ENCODE peak calls at places on chromosomes 16 and 17, in six cellular contexts. F is GM12878, S is sigmoid colon, Z is uterus, T is adrenal gland, O is body of pancreas. H is an unnamed sample. For H3K4me1, the result is how much of the 10 kb centered on the place peaks cover.

GRCh38 chr17:27873746-27874145 is 19.4 kb downstream of the LYRM9 start:
- DNase-seq in O (no peak), F (no peak), T (no peak), S (no peak), Z (no peak), H (peak)

GRCh38 chr17:64128787-64129514 is 993 bp downstream of the ERN1 start:
- DNase-seq in O (peak), F (no peak), T (peak), S (peak), Z (no peak), H (peak)

GRCh38 chr17:55157165-55157564 is 107.6 kb upstream of the HLF start:
- DNase-seq in Z (no peak), F (no peak), T (no peak), S (no peak), O (no peak), H (no peak)

GRCh38 chr17:29176500-29177351 is 3.5 kb downstream of the MYO18A start:
- DNase-seq in T (peak), O (peak), S (peak), Z (peak), F (no peak), H (no peak)

GRCh38 chr16:53822936-53823529 is 119.1 kb downstream of the FTO start:
- DNase-seq in Z (no peak), O (no peak), F (peak), T (no peak), S (no peak), H (no peak)

GRCh38 chr16:54493076-54493475 is 206.5 kb upstream of the IRX3 start:
- DNase-seq in T (no peak), O (no peak), F (no peak), S (no peak), Z (no peak), H (no peak)

GRCh38 chr17:10775740-10776333 is 28.1 kb downstream of the TMEM238L start:
- DNase-seq in Z (no peak), O (no peak), F (no peak), T (no peak), S (no peak), H (no peak)

GRCh38 chr17:78677303-78678219 is 100.4 kb upstream of the DNAH17 start:
- DNase-seq in O (no peak), F (no peak), T (peak), S (no peak), Z (no peak), H (no peak)

GRCh38 chr16:64711026-64711425 is 410.8 kb downstream of the CDH11 start:
- DNase-seq in Z (no peak), T (no peak), S (no peak), F (no peak), O (no peak), H (no peak)

GRCh38 chr17:45942284-45942683 is 47.9 kb downstream of the MAPT start:
- DNase-seq in O (peak), S (peak), T (peak), Z (peak), F (no peak), H (peak)

GRCh38 chr17:61533797-61534196 is 57.2 kb downstream of the NACA2 start:
- DNase-seq in T (no peak), S (no peak), F (no peak), O (no peak), Z (no peak), H (no peak)

GRCh38 chr16:20901441-20902112 is 1.0 kb downstream of the LYRM1 start:
- DNase-seq in O (peak), F (no peak), T (peak), S (peak), Z (peak), H (peak)

GRCh38 chr16:4613636-4614570 is 785 bp downstream of the UBALD1 start:
- DNase-seq in T (peak), O (peak), S (peak), Z (no peak), F (no peak), H (no peak)

GRCh38 chr16:49587051-49587450 is 213.4 kb downstream of the C16orf78 start:
- DNase-seq in O (no peak), S (peak), T (no peak), Z (no peak), F (no peak), H (no peak)

GRCh38 chr16:450800-451512 is 25.5 kb downstream of the RAB11FIP3 start:
- DNase-seq in O (no peak), T (no peak), S (no peak), Z (no peak), F (no peak), H (no peak)

GRCh38 chr16:87461466-87461975 is 31.3 kb downstream of the ZCCHC14 start:
- DNase-seq in F (no peak), T (peak), S (peak), O (peak), Z (peak), H (peak)

GRCh38 chr17:80069886-80070177 is 31.5 kb upstream of the GAA start:
- DNase-seq in T (peak), S (no peak), O (no peak), Z (peak), F (no peak), H (no peak)

GRCh38 chr16:2500937-2501750 is 12.6 kb upstream of the ATP6V0C start:
- DNase-seq in Z (peak), O (peak), T (peak), F (peak), S (peak), H (peak)

GRCh38 chr17:62163847-62164246 is 98.8 kb upstream of the MED13 start:
- DNase-seq in Z (no peak), T (no peak), O (peak), F (no peak), S (no peak), H (no peak)

GRCh38 chr16:84862804-84863484 is 43.2 kb downstream of the CRISPLD2 start:
- DNase-seq in Z (no peak), T (no peak), O (no peak), F (no peak), S (no peak), H (no peak)

GRCh38 chr17:4769628-4770027 is 2.1 kb upstream of the TM4SF5 start:
- DNase-seq in T (no peak), Z (no peak), F (no peak), S (no peak), O (no peak), H (no peak)

GRCh38 chr17:36072431-36073121 is 8.5 kb downstream of the CCL18 start:
- DNase-seq in F (peak), O (peak), Z (no peak), S (no peak), T (peak), H (no peak)

GRCh38 chr16:56081371-56081770 is 109.9 kb upstream of the GNAO1 start:
- DNase-seq in Z (no peak), F (no peak), T (no peak), S (no peak), O (no peak), H (no peak)

GRCh38 chr17:19306160-19307111 is 56.1 kb downstream of the B9D1 start:
- DNase-seq in S (peak), Z (no peak), T (no peak), O (no peak), F (peak), H (no peak)

GRCh38 chr17:951388-952132 is 28.0 kb downstream of the NXN start:
- DNase-seq in T (peak), Z (peak), F (no peak), O (peak), S (peak), H (peak)

GRCh38 chr17:38980455-38981217 is 13.4 kb upstream of the FBXO47 start:
- DNase-seq in T (no peak), F (no peak), O (no peak), Z (peak), S (no peak), H (no peak)

GRCh38 chr17:66942453-66943264 is 21.8 kb upstream of the CACNG4 start:
- DNase-seq in Z (no peak), O (no peak), F (no peak), T (no peak), S (peak), H (no peak)

GRCh38 chr16:369866-370436 is 387 bp downstream of the MRPL28 start:
- DNase-seq in T (no peak), F (no peak), Z (no peak), S (peak), O (no peak), H (no peak)

GRCh38 chr17:55770220-55770870 is 19.5 kb downstream of the PCTP start:
- DNase-seq in F (no peak), O (no peak), Z (no peak), S (no peak), T (no peak), H (no peak)

GRCh38 chr16:17359778-17360177 is 111.0 kb downstream of the XYLT1 start:
- DNase-seq in T (no peak), O (no peak), F (no peak), Z (no peak), S (no peak), H (no peak)

GRCh38 chr17:69187294-69187693 is 41.3 kb downstream of the ABCA10 start:
- DNase-seq in F (no peak), Z (no peak), T (no peak), S (no peak), O (no peak), H (no peak)

GRCh38 chr17:14950216-14950615 is 314.9 kb downstream of the PMP22 start:
- DNase-seq in O (no peak), T (no peak), F (no peak), S (no peak), Z (no peak), H (no peak)

GRCh38 chr16:89925596-89926079 is 2.5 kb downstream of the TUBB3 start:
- DNase-seq in F (no peak), T (no peak), S (no peak), Z (no peak), O (no peak), H (no peak)
- H3K4me1 ChIP-seq in F (under half), T (half or more), S (half or more), Z (under half), O (under half), H (under half)

GRCh38 chr16:30525844-30526136 is 576 bp downstream of the ZNF768 start:
- DNase-seq in Z (no peak), F (no peak), S (no peak), O (no peak), T (no peak), H (no peak)

GRCh38 chr16:30526137-30526822 is at the start of gene ZNF768:
- DNase-seq in F (no peak), O (peak), Z (peak), T (no peak), S (peak), H (peak)

GRCh38 chr16:30521873-30522641 is 4.3 kb downstream of the ZNF768 start:
- DNase-seq in S (no peak), F (no peak), T (no peak), O (no peak), Z (no peak), H (no peak)

GRCh38 chr16:30524575-30525571 is 1.5 kb downstream of the ZNF768 start:
- DNase-seq in O (no peak), Z (no peak), F (no peak), S (no peak), T (no peak), H (no peak)

GRCh38 chr16:30523768-30524574 is 2.4 kb downstream of the ZNF768 start:
- DNase-seq in S (no peak), Z (no peak), O (peak), T (no peak), F (no peak), H (no peak)
- TF ChIP-seq POLR2A in S (no peak), Z (no peak), O (no peak), T (no peak), F (no peak), H (no peak)

DNA sequence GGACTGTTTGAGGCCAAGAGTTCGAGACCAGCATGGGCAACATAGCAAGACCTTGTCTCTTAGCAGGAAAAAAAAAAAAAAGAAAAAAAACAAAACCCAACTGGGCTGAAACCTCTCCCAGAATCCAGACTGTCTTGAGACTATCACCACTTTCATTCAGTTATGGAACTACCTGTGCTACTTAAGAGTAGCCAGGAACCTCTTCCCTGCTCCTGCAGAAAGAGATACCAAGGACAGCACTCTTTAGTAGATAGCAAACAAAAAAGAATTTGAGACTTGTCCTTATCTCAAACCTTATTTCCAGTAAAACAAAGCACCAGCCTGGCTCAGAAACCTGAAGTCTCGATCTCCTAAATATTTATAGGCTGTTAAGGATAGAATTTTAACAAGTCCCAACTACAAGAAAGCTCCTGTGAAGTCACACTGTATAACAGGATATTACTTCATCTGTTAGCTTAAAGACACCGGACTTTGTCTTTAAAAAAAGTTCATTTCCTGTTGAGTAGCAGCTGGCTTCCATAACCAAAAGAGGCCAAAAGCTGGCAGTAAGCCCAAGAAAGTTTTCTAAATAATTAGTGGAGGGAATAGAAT is 5.1 kb downstream of the CDR2 start:
- DNase-seq in Z (no peak), S (no peak), F (no peak), T (no peak), O (no peak), H (no peak)
- H3K4me1 ChIP-seq in Z (under half), S (half or more), F (under half), T (under half), O (half or more), H (under half)

DNA sequence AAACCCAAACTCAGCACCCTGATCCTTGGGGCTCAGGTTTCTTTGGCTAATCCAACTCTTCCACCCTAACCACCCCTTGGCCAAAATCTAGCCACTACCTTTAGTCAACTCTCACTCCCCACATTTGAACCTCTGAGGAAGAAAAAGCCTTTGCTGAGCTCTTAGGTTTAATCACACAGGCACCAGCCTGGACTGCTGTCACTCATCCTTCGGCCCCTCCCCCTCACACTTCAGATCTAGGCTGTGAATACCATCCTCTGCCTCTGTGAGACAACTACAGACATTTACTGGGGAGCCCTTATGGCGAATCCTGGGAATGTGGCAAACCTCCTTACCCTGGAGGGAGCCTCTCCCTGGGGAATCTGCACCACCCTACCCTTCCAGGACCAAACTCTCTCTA is 5.3 kb upstream of the RNASEK start:
- DNase-seq in O (no peak), S (no peak), T (no peak), Z (no peak), F (no peak), H (no peak)
- TF ChIP-seq POLR2A in O (no peak), S (no peak), T (no peak), Z (no peak), F (no peak), H (no peak)

DNA sequence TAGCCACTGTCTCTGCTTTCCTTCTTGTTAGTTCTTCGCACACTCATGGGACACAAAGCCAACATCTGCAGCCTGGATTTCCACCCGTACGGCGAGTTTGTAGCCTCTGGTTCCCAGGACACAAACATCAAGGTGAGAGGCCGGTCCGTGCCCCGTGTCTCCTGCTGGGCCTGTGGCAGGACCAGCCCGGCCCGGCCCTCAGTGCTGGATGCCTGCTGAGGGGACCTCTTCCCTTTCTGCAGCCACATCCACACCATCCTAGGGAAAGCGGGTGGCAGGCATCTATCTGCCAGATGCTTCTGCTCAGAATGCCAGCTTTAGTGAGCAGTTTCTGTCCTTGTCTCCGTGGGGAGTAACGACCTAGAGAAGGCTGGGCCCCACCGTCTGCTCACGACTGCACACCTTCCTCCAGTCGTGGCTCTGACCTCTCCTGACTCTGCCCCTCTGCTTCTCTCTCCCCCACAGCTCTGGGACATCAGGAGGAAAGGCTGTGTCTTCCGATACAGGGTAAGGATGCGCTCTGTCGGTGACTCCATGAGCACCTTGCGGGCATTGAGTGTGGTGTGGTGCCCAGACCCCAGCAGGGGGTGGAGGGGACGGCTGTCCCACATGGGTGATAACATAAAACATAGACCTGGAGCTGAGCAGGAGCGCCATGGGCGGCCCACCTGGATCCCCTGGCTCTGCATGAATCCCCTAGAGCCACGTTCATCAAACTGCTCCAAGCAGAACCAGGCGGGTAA is 15.4 kb downstream of the KATNB1 start:
- DNase-seq in F (no peak), S (no peak), Z (no peak), O (no peak), T (no peak), H (no peak)
- H3K4me1 ChIP-seq in F (under half), S (under half), Z (under half), O (under half), T (under half), H (under half)

GRCh38 chr17:82492647-82493516 is 26.6 kb upstream of the FOXK2 start:
- DNase-seq in T (peak), Z (no peak), O (no peak), F (no peak), S (no peak), H (no peak)

GRCh38 chr17:82495844-82496528 is 23.5 kb upstream of the FOXK2 start:
- DNase-seq in Z (no peak), O (no peak), T (no peak), S (no peak), F (no peak), H (no peak)

GRCh38 chr17:82496529-82497434 is 22.8 kb upstream of the FOXK2 start:
- DNase-seq in O (peak), S (peak), Z (peak), F (peak), T (peak), H (peak)

GRCh38 chr17:82493517-82493840 is 26.1 kb upstream of the FOXK2 start:
- DNase-seq in Z (no peak), S (no peak), O (no peak), F (no peak), T (peak), H (no peak)

GRCh38 chr17:82494236-82495055 is 25.1 kb upstream of the FOXK2 start:
- DNase-seq in T (peak), O (peak), S (peak), F (peak), Z (peak), H (peak)
- TF ChIP-seq POLR2A in T (no peak), O (no peak), S (no peak), F (no peak), Z (no peak), H (no peak)

DNA sequence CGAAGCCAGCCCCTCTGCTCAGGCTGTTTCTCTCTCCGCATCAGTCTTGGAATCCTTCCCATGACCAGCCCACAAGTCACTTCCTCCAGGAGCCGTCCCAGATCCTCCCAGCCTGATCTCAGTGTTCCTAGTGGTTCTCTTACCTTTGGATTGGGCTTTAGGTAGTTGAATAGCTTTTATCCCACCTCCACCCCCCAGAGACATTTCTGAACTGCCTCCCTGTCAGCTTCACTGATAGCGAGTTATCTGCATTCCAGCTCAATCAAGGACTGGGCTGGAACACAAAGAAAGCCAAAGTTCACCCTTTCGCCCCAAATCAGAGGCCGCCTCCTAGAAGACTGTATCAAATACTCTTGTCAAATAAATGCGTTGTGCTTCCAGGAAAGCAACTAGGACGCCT is 72.6 kb downstream of the TMEM132E start:
- DNase-seq in S (no peak), Z (no peak), F (no peak), O (no peak), T (no peak), H (no peak)
- H3K4me1 ChIP-seq in S (under half), Z (under half), F (under half), O (under half), T (under half), H (under half)

DNA sequence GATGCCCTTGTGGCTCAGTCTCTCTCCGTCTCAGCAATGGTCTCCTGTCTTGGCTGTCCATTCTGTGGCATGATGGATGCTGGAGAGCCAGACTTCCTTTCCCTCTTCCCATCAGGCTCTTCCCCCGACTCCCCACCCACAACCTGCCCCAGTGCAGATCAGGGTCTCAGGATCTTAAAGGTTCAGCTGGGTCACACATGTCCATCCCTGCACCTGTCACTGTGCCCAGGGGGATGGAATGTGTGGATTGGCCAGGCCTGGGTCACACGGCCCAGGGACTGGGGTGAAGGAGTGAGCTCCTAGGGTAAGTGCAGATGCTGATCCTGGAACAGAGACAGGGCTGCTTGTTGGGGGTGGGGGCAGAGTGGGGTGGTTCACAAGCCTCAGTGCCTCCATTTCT is 23.0 kb downstream of the ADGRG5 start:
- DNase-seq in F (no peak), T (no peak), O (no peak), S (no peak), Z (no peak), H (no peak)
- TF ChIP-seq POLR2A in F (no peak), T (no peak), O (no peak), S (no peak), Z (no peak), H (no peak)

GRCh38 chr17:75440738-75441448 is 15.5 kb upstream of the TMEM94 start:
- DNase-seq in O (no peak), F (no peak), T (peak), Z (no peak), S (no peak), H (no peak)
- H3K4me1 ChIP-seq in O (under half), F (under half), T (under half), Z (under half), S (under half), H (under half)